ENCODE peak calls at places on chromosomes 2 and 18, in nine cellular contexts. B is cardiac muscle cell, Y is HCT116, A is tibial artery, J is IMR-90, E is right cardiac atrium, M is small intestine, S is GM23248, Q is iPS DF 6.9. K is an unnamed sample. For H3K4me1, the result is how much of the 10 kb centered on the place peaks cover.

GRCh38 chr2:120625865-120626560 is 109.7 kb upstream of the GLI2 start:
- DNase-seq in B (no peak), Y (no peak), A (no peak), J (no peak), E (no peak), M (no peak), S (no peak), Q (no peak), K (no peak)

GRCh38 chr2:44168684-44169154 is at the start of gene PPM1B:
- DNase-seq in B (no peak), Y (no peak), A (peak), J (no peak), E (peak), M (no peak), S (no peak), Q (no peak), K (peak)

GRCh38 chr2:42095923-42096408 is 48.1 kb downstream of the PKDCC start:
- DNase-seq in B (peak), Y (peak), A (peak), J (peak), E (peak), M (peak), S (peak), Q (no peak), K (peak)

GRCh38 chr18:24270937-24271380 is 126.7 kb downstream of the OSBPL1A start:
- DNase-seq in B (no peak), Y (no peak), A (no peak), J (peak), E (no peak), M (peak), S (peak), Q (no peak), K (no peak)

GRCh38 chr2:165648826-165649225 is 145.2 kb downstream of the GALNT3 start:
- DNase-seq in B (peak), Y (no peak), A (no peak), J (no peak), E (no peak), M (no peak), S (no peak), Q (no peak), K (no peak)

GRCh38 chr18:697771-698170 is 14.7 kb downstream of the ENOSF1 start:
- DNase-seq in B (no peak), Y (no peak), A (no peak), J (no peak), E (no peak), M (no peak), S (no peak), Q (no peak), K (no peak)

GRCh38 chr2:7930800-7931635 is 750.8 kb upstream of the ID2 start:
- DNase-seq in B (no peak), Y (no peak), A (no peak), J (peak), E (peak), M (no peak), S (peak), Q (no peak), K (peak)

GRCh38 chr2:184302506-184302905 is 295.8 kb upstream of the ZNF804A start:
- DNase-seq in B (no peak), Y (no peak), A (no peak), J (no peak), E (no peak), M (no peak), S (peak), Q (no peak), K (no peak)

GRCh38 chr2:27954771-27955384 is 64.3 kb downstream of the BABAM2 start:
- DNase-seq in B (peak), Y (no peak), A (peak), J (peak), E (peak), M (no peak), S (peak), Q (no peak), K (no peak)

GRCh38 chr18:78582131-78582789 is 397.4 kb upstream of the SALL3 start:
- DNase-seq in B (no peak), Y (no peak), A (no peak), J (no peak), E (no peak), M (no peak), S (no peak), Q (no peak), K (no peak)

GRCh38 chr2:231287696-231288095 is 89.3 kb downstream of the ARMC9 start:
- DNase-seq in B (no peak), Y (no peak), A (no peak), J (no peak), E (no peak), M (no peak), S (no peak), Q (no peak), K (no peak)

GRCh38 chr2:69316550-69316949 is 70.5 kb downstream of the GFPT1 start:
- DNase-seq in B (no peak), Y (no peak), A (no peak), J (no peak), E (no peak), M (no peak), S (no peak), Q (no peak), K (no peak)
- H3K4me1 ChIP-seq in B (under half), Y (under half), A (under half), J (under half), E (under half), M (under half), S (under half), Q (under half), K (under half)

GRCh38 chr18:36066001-36066400 is 1.4 kb downstream of the RPRD1A start:
- DNase-seq in B (no peak), Y (no peak), A (no peak), J (peak), E (no peak), M (no peak), S (peak), Q (no peak), K (no peak)
- H3K4me3 ChIP-seq in B (peak), Y (peak), A (peak), J (peak), E (peak), M (no peak), S (peak), Q (peak), K (peak)

DNA sequence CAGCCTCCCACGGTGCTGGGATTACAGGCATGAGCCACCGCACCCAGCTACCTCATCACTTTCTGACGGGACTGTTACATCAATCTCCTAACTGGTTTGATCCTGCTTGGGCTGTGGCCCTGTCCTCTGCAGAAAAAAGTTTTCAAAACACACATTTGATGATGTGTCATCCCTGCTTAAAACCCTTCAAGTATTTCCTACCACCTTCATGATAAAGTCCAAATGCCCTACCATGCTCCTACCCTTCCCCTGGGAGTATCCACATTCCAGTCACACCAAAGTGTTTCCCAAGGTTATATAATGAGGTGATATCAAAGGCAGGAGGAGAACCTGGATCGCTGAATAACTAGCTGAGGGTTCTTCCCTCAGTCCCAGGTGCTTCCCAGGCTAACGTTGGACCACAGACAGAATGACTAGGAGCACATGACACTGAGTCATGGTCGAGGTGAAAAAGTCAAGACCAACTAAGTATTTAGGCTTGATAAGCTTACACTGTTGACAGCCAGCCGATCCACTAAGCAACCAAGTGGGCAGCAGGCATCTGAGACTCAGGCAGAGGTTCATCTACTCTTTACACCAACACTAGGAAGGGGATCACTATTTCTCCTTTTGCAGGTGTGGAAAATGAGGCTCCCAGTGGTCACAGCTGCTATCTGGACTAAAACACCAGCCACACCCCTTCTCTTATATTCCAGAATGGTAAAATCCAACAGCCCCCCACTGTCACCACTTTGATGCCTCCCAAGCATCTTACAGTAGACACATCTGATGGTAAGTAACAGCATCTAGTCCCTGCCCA is 31.8 kb downstream of the CYRIA start:
- DNase-seq in B (peak), Y (no peak), A (no peak), J (peak), E (no peak), M (no peak), S (no peak), Q (no peak), K (no peak)
- H3K27ac ChIP-seq in B (no peak), Y (no peak), A (no peak), J (no peak), E (no peak), M (no peak), S (no peak), Q (no peak), K (no peak)

GRCh38 chr2:62102402-62102920 is 93.5 kb upstream of the B3GNT2 start:
- DNase-seq in B (no peak), Y (no peak), A (no peak), J (no peak), E (no peak), M (no peak), S (no peak), Q (no peak), K (no peak)

GRCh38 chr2:62101886-62102285 is 94.0 kb upstream of the B3GNT2 start:
- DNase-seq in B (no peak), Y (no peak), A (no peak), J (no peak), E (no peak), M (no peak), S (no peak), Q (no peak), K (no peak)

GRCh38 chr2:62099523-62100175 is 96.3 kb upstream of the B3GNT2 start:
- DNase-seq in B (no peak), Y (no peak), A (no peak), J (no peak), E (no peak), M (no peak), S (no peak), Q (no peak), K (no peak)

GRCh38 chr2:62099050-62099449 is 96.9 kb upstream of the B3GNT2 start:
- DNase-seq in B (no peak), Y (no peak), A (no peak), J (no peak), E (no peak), M (no peak), S (no peak), Q (no peak), K (no peak)
- H3K4me1 ChIP-seq in B (under half), Y (under half), A (under half), J (under half), E (under half), M (under half), S (under half), Q (under half), K (under half)

GRCh38 chr2:47051562-47051961 is 103.5 kb downstream of the STPG4 start:
- DNase-seq in B (no peak), Y (no peak), A (no peak), J (no peak), E (no peak), M (no peak), S (no peak), Q (no peak), K (no peak)

GRCh38 chr2:47050762-47051161 is 104.3 kb downstream of the STPG4 start:
- DNase-seq in B (no peak), Y (no peak), A (no peak), J (no peak), E (no peak), M (no peak), S (no peak), Q (no peak), K (no peak)

GRCh38 chr2:47048801-47049480 is 106.2 kb downstream of the STPG4 start:
- DNase-seq in B (no peak), Y (no peak), A (no peak), J (no peak), E (no peak), M (no peak), S (no peak), Q (no peak), K (no peak)

GRCh38 chr2:47050021-47050760 is 104.9 kb downstream of the STPG4 start:
- DNase-seq in B (no peak), Y (no peak), A (no peak), J (no peak), E (no peak), M (no peak), S (no peak), Q (no peak), K (no peak)

GRCh38 chr2:47049502-47049901 is 105.6 kb downstream of the STPG4 start:
- DNase-seq in B (no peak), Y (no peak), A (no peak), J (no peak), E (no peak), M (no peak), S (no peak), Q (no peak), K (no peak)
- H3K4me3 ChIP-seq in B (no peak), Y (no peak), A (no peak), J (no peak), E (no peak), M (no peak), S (no peak), Q (no peak), K (no peak)

GRCh38 chr2:17805717-17806354 is 10.4 kb upstream of the MSGN1 start:
- DNase-seq in B (no peak), Y (no peak), A (no peak), J (no peak), E (no peak), M (no peak), S (no peak), Q (no peak), K (no peak)
- H3K27ac ChIP-seq in B (no peak), Y (no peak), A (no peak), J (no peak), E (no peak), M (no peak), S (no peak), Q (no peak), K (peak)